ENCODE peak calls at places on chromosomes 16 and 17, in four cellular contexts. Y is left cardiac atrium; K is nucleus accumbens; H is stimulated activated CD8-positive, alpha-beta memory T cell treated with anti-CD3 and anti-CD28 coated beads, Interleukin-12 subunit alpha, Interleukin-12 subunit beta, amount 100 ng/mL, for 4 hours. P is an unnamed sample.

GRCh38 chr16:1863681-1864460 is 8.1 kb downstream of the MEIOB start:
- DNase-seq in Y (no peak), K (no peak), H (no peak), P (no peak)

GRCh38 chr17:68906638-68907037 is 48.6 kb downstream of the ABCA8 start:
- DNase-seq in Y (no peak), K (no peak), H (no peak), P (no peak)

GRCh38 chr16:47387026-47387734 is 73.7 kb downstream of the ITFG1 start:
- DNase-seq in Y (no peak), K (no peak), H (no peak), P (no peak)

GRCh38 chr17:69820881-69821473 is 254.0 kb upstream of the KCNJ16 start:
- DNase-seq in Y (no peak), K (no peak), H (no peak), P (no peak)

GRCh38 chr17:752620-753219 is 656 bp upstream of the GEMIN4 start:
- DNase-seq in Y (peak), K (no peak), H (no peak), P (peak)

GRCh38 chr17:72657467-72658317 is 434.8 kb downstream of the SLC39A11 start:
- DNase-seq in Y (no peak), K (no peak), H (no peak), P (no peak)

GRCh38 chr17:57519199-57519598 is 225.9 kb downstream of the CCDC182 start:
- DNase-seq in Y (no peak), K (no peak), H (no peak), P (no peak)

GRCh38 chr16:30660424-30661251 is 2.4 kb downstream of the FBRS start:
- DNase-seq in Y (no peak), K (no peak), H (peak), P (peak)

GRCh38 chr16:54185045-54185444 is 101.5 kb downstream of the IRX3 start:
- DNase-seq in Y (no peak), K (no peak), H (no peak), P (no peak)

GRCh38 chr17:1647802-1648581 is 1.7 kb downstream of the RILP start:
- DNase-seq in Y (no peak), K (no peak), H (no peak), P (no peak)

GRCh38 chr16:57479422-57480126 is 6.7 kb downstream of the DOK4 start:
- DNase-seq in Y (peak), K (no peak), H (no peak), P (no peak)

GRCh38 chr17:29158096-29158495 is 22.1 kb downstream of the MYO18A start:
- DNase-seq in Y (no peak), K (no peak), H (no peak), P (no peak)

GRCh38 chr17:65078441-65079160 is 22.1 kb upstream of the GNA13 start:
- DNase-seq in Y (no peak), K (no peak), H (no peak), P (no peak)

GRCh38 chr16:74034862-74035261 is 261.8 kb upstream of the PSMD7 start:
- DNase-seq in Y (no peak), K (no peak), H (no peak), P (peak)

GRCh38 chr17:55230716-55231115 is 34.0 kb upstream of the HLF start:
- DNase-seq in Y (no peak), K (no peak), H (no peak), P (no peak)

GRCh38 chr17:59342681-59343127 is 11.2 kb downstream of the YPEL2 start:
- DNase-seq in Y (no peak), K (no peak), H (no peak), P (no peak)

GRCh38 chr16:49407873-49408565 is 34.4 kb downstream of the C16orf78 start:
- DNase-seq in Y (peak), K (peak), H (peak), P (peak)

GRCh38 chr17:58127846-58128245 is 20.3 kb upstream of the OR4D1 start:
- DNase-seq in Y (no peak), K (no peak), H (no peak), P (no peak)

GRCh38 chr17:30477083-30477757 is at the start of gene GOSR1:
- DNase-seq in Y (peak), K (peak), H (peak), P (peak)

GRCh38 chr16:2252806-2253148 is 1.4 kb upstream of the ECI1 start:
- DNase-seq in Y (no peak), K (no peak), H (no peak), P (no peak)